ENCODE peak calls at places on chromosomes 4 and X, in four cellular contexts. J, A, R and B are unnamed samples.

GRCh38 chr4:80611366-80611765 is 275.8 kb downstream of the CFAP299 start:
- DNase-seq in R (no peak), J (no peak), A (no peak), B (no peak)

GRCh38 chr4:175833574-175834350 is 21.7 kb upstream of the GPM6A start:
- DNase-seq in R (peak), A (no peak), J (no peak), B (no peak)

GRCh38 chrX:30713061-30713525 is 59.9 kb downstream of the GK start:
- DNase-seq in J (peak), A (no peak), R (peak), B (no peak)

GRCh38 chrX:130170752-130171445 is 863 bp upstream of the RAB33A start:
- DNase-seq in A (no peak), J (no peak), R (peak), B (peak)

GRCh38 chrX:12065251-12065650 is 73.0 kb upstream of the FRMPD4 start:
- DNase-seq in R (peak), J (no peak), A (no peak), B (no peak)

GRCh38 chr4:186192068-186192751 is 843 bp downstream of the CYP4V2 start:
- DNase-seq in J (no peak), A (no peak), R (peak), B (no peak)

GRCh38 chr4:48138936-48139335 is 4.9 kb upstream of the TXK start:
- DNase-seq in A (no peak), J (no peak), R (no peak), B (no peak)

GRCh38 chr4:76622717-76623116 is 187.7 kb downstream of the SHROOM3 start:
- DNase-seq in A (no peak), R (no peak), J (no peak), B (no peak)

GRCh38 chr4:98522603-98523395 is 135.6 kb downstream of the TSPAN5 start:
- DNase-seq in R (peak), J (peak), A (no peak), B (no peak)

GRCh38 chr4:5160668-5161067 is 109.4 kb downstream of the STK32B start:
- DNase-seq in R (no peak), J (no peak), A (no peak), B (no peak)

DNA sequence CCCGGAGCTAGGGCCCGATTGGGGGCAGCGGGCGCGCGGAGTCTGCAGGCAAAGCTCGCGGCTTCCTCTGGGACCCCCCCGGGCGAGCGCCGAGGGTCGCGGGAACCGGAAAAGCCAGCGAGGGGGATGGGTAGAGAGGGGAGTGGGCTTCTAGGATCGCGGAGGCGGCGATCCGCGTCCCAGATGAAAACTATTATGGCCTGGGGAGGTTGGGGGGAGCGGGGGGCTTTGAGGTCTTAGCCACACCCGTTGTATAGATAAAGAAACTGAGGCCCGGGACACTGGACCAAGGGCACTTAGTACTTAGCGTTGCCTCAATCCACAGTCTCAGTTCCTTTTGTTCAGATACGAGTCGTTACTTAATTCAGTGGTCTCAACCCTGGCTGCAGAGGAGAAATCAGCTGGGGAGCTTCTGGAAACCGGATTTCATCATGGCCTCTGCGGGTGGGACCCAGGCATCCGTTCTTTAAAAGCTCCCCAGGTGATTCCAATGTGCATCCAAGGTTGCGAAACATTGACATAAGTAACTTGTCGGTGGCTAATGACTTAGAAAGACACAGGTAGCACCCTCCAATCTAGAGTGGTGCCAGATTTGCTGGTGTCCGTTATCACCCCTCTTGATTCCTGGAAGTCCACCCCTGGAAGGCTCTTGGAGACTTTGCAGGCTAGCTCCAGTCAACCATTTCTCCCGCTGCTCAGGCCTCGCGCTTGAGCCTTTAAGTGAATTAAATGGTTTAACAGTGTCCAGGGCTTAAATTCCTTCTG is 90.7 kb downstream of the GEMIN8 start:
- DNase-seq in R (peak), J (no peak), A (no peak), B (no peak)
- TF ChIP-seq CTCF in R (no peak), J (no peak), A (no peak), B (no peak)

GRCh38 chr4:153560918-153561317 is 94.8 kb downstream of the TMEM131L start:
- DNase-seq in A (no peak), R (no peak), J (no peak), B (no peak)

GRCh38 chr4:153555730-153556440 is 89.7 kb downstream of the TMEM131L start:
- DNase-seq in R (no peak), J (no peak), A (no peak), B (no peak)

GRCh38 chr4:153553155-153553819 is 87.1 kb downstream of the TMEM131L start:
- DNase-seq in R (no peak), A (no peak), J (no peak), B (no peak)

GRCh38 chr4:153553820-153554173 is 87.6 kb downstream of the TMEM131L start:
- DNase-seq in R (no peak), J (no peak), A (no peak), B (no peak)

DNA sequence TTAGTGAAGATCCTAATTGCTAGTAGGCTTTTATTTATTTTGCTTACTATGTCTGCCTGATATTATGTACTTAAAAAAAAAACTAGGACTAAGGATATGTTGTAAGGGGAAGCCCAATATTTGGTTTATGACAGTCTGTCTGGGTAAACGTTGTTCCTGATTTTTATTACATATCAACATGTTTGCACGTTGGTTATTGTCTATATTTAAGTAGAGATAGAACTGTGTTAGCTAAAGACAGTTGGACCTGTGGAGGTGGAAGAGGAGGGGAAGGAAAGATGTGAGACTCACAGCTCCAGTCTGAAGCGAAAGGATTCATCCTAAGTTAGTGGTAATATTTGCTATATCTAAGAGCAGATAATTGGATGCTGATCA is 90.3 kb downstream of the TMEM131L start:
- DNase-seq in A (no peak), J (no peak), R (no peak), B (no peak)
- TF ChIP-seq CTCF in A (no peak), J (no peak), R (no peak), B (no peak)

DNA sequence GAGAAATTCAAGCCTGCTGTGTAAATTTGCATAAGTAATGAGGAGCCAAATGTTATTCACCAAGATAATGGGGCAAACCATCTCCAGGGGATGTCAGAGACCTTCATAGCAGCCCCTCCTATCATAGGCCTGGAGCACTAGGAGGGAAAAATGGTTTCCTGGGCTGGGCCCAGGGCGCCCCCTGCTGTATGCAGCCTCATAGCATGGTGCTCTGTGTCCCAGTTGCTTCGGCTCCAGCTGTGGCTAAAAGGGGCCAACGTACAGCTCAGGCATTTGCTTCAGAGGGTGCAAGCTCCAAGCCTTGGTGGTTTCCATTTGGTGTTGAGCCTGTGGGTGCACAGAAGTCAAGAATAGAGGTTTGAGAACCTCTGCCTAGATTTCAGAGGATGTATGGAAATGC is 859.3 kb downstream of the RPA4 start:
- DNase-seq in A (no peak), J (no peak), R (no peak), B (no peak)
- TF ChIP-seq CTCF in A (no peak), J (no peak), R (peak), B (peak)

GRCh38 chrX:17082831-17083230 is 136.4 kb downstream of the REPS2 start:
- DNase-seq in A (peak), J (no peak), R (peak), B (no peak)
- TF ChIP-seq CTCF in A (no peak), J (peak), R (peak), B (peak)

GRCh38 chr4:2060578-2061207 is 1.6 kb downstream of the NAT8L start:
- DNase-seq in J (no peak), R (peak), A (no peak), B (no peak)
- TF ChIP-seq CTCF in J (no peak), R (no peak), A (no peak), B (no peak)